ENCODE peak calls at places on chromosomes 4 and X, in nine cellular contexts. L is Panc1, H is nephron progenitor cell, S is WTC11, D is psoas muscle, X is endothelial cell, U is OCI-LY7, J is keratinocyte, Y is GM12864. T is an unnamed sample.

GRCh38 chr4:108651068-108651794 is 832 bp downstream of the OSTC start:
- DNase-seq in J (no peak), X (no peak), H (no peak), U (peak), D (no peak), Y (peak), S (no peak), L (no peak), T (no peak)

GRCh38 chr4:135917016-135917415 is 1615.3 kb downstream of the PCDH18 start:
- DNase-seq in S (no peak), Y (no peak), J (no peak), H (no peak), U (no peak), D (no peak), X (no peak), L (no peak), T (no peak)

GRCh38 chrX:87409113-87409841 is 108.3 kb upstream of the KLHL4 start:
- DNase-seq in L (peak), D (no peak), H (no peak), J (no peak), Y (no peak), U (no peak), S (no peak), X (no peak), T (no peak)

GRCh38 chrX:75603833-75604232 is 81.0 kb upstream of the ZDHHC15 start:
- DNase-seq in X (no peak), J (no peak), H (no peak), U (peak), L (no peak), D (no peak), S (no peak), Y (no peak), T (peak)

GRCh38 chr4:150578745-150579470 is 3.0 kb upstream of the MAB21L2 start:
- DNase-seq in X (peak), L (no peak), U (no peak), J (no peak), Y (no peak), D (no peak), H (peak), S (peak), T (no peak)

GRCh38 chrX:96692454-96692853 is 7.8 kb downstream of the DIAPH2 start:
- DNase-seq in H (no peak), U (no peak), Y (no peak), J (no peak), L (no peak), X (no peak), D (no peak), S (no peak), T (no peak)

GRCh38 chr4:2333916-2334644 is 72.2 kb upstream of the MXD4 start:
- DNase-seq in U (no peak), X (peak), L (no peak), Y (no peak), J (no peak), S (no peak), H (no peak), D (no peak), T (no peak)

GRCh38 chr4:47746122-47746521 is 91.7 kb downstream of the CORIN start:
- DNase-seq in X (no peak), J (no peak), S (no peak), L (no peak), H (no peak), D (no peak), U (no peak), Y (no peak), T (no peak)

GRCh38 chr4:66252291-66252690 is 582.0 kb upstream of the EPHA5 start:
- DNase-seq in L (no peak), U (no peak), S (no peak), D (no peak), X (no peak), J (no peak), Y (no peak), H (no peak), T (no peak)

GRCh38 chr4:14925471-14925870 is 76.8 kb upstream of the CPEB2 start:
- DNase-seq in D (no peak), J (no peak), Y (no peak), S (no peak), X (no peak), L (no peak), H (no peak), U (no peak), T (no peak)

GRCh38 chr4:175787948-175788347 is 24.1 kb downstream of the GPM6A start:
- DNase-seq in H (no peak), S (no peak), Y (no peak), X (no peak), L (no peak), D (no peak), U (no peak), J (no peak), T (no peak)

GRCh38 chrX:132031867-132032266 is 8.8 kb downstream of the STK26 start:
- DNase-seq in U (no peak), L (no peak), J (no peak), H (no peak), X (no peak), Y (no peak), S (no peak), D (no peak), T (no peak)

GRCh38 chr4:79540143-79540542 is 132.1 kb upstream of the GK2 start:
- DNase-seq in X (no peak), D (no peak), Y (no peak), S (no peak), U (no peak), L (no peak), H (no peak), J (no peak), T (no peak)

GRCh38 chr4:185004562-185005208 is 13.6 kb upstream of the HELT start:
- DNase-seq in S (peak), Y (no peak), U (no peak), X (no peak), L (no peak), J (no peak), D (peak), H (peak), T (no peak)

GRCh38 chrX:54785901-54786300 is 12.2 kb downstream of the ITIH6 start:
- DNase-seq in S (peak), X (peak), U (peak), J (no peak), L (no peak), H (no peak), Y (no peak), D (no peak), T (no peak)

GRCh38 chr4:159360549-159360948 is 257.7 kb downstream of the RAPGEF2 start:
- DNase-seq in L (no peak), U (no peak), X (no peak), J (peak), D (no peak), Y (no peak), S (no peak), H (no peak), T (no peak)

GRCh38 chr4:141389649-141390048 is 169.0 kb downstream of the ZNF330 start:
- DNase-seq in H (no peak), L (no peak), U (no peak), D (no peak), J (peak), X (no peak), Y (no peak), S (no peak), T (no peak)

GRCh38 chrX:133475521-133475920 is 60.2 kb upstream of the GPC4 start:
- DNase-seq in U (no peak), H (no peak), X (no peak), D (no peak), L (no peak), S (no peak), J (no peak), Y (no peak), T (no peak)

GRCh38 chrX:121062289-121062688 is 14.9 kb downstream of the GLUD2 start:
- DNase-seq in H (no peak), Y (no peak), J (no peak), X (no peak), L (no peak), D (no peak), S (no peak), U (no peak), T (no peak)

GRCh38 chr4:174437324-174437723 is 85.0 kb downstream of the HPGD start:
- DNase-seq in X (no peak), Y (no peak), L (no peak), H (no peak), U (no peak), D (no peak), J (no peak), S (no peak), T (no peak)

GRCh38 chr4:183505556-183506388 is 914 bp downstream of the ING2 start:
- DNase-seq in Y (peak), S (peak), X (peak), U (peak), J (no peak), H (peak), L (no peak), D (peak), T (peak)

GRCh38 chr4:101282076-101282844 is 65.1 kb downstream of the PPP3CA start:
- DNase-seq in L (no peak), X (no peak), Y (no peak), U (no peak), J (no peak), D (no peak), S (no peak), H (no peak), T (no peak)

GRCh38 chr4:48129307-48130014 is 4.6 kb downstream of the TXK start:
- DNase-seq in D (peak), J (no peak), L (no peak), S (no peak), H (no peak), Y (no peak), U (no peak), X (no peak), T (no peak)

GRCh38 chrX:128816919-128817318 is 706.4 kb downstream of the SMARCA1 start:
- DNase-seq in U (peak), J (no peak), L (no peak), H (peak), X (peak), D (no peak), S (peak), Y (no peak), T (no peak)

GRCh38 chr4:161894493-161895167 is 269.2 kb downstream of the FSTL5 start:
- DNase-seq in H (no peak), L (no peak), S (no peak), D (no peak), U (no peak), X (no peak), Y (no peak), J (peak), T (no peak)

GRCh38 chr4:185542626-185543336 is 7.5 kb upstream of the PDLIM3 start:
- DNase-seq in L (no peak), D (peak), U (no peak), J (no peak), Y (no peak), S (no peak), H (peak), X (no peak), T (no peak)

GRCh38 chr4:72966652-72967051 is 102.9 kb downstream of the COX18 start:
- DNase-seq in D (no peak), X (no peak), U (no peak), J (no peak), H (no peak), S (no peak), L (no peak), Y (no peak), T (no peak)

GRCh38 chr4:78585633-78586032 is 34.1 kb downstream of the ANXA3 start:
- DNase-seq in S (no peak), L (no peak), U (no peak), D (no peak), Y (no peak), H (no peak), X (no peak), J (no peak), T (no peak)

GRCh38 chr4:144645102-144645469 is 870 bp upstream of the HHIP start:
- DNase-seq in D (peak), J (no peak), H (peak), L (no peak), Y (no peak), S (peak), X (no peak), U (no peak), T (no peak)

GRCh38 chrX:42143866-42144592 is 220.7 kb upstream of the CASK start:
- DNase-seq in X (no peak), U (no peak), L (no peak), D (no peak), S (no peak), J (no peak), Y (no peak), H (peak), T (no peak)

GRCh38 chr4:78414116-78414515 is 137.5 kb upstream of the ANXA3 start:
- DNase-seq in L (no peak), J (no peak), H (no peak), U (no peak), X (no peak), Y (no peak), S (no peak), D (no peak), T (no peak)

GRCh38 chrX:119398587-119398973 is 556 bp upstream of the SLC25A43 start:
- DNase-seq in J (no peak), L (no peak), D (no peak), Y (no peak), H (no peak), S (no peak), X (no peak), U (no peak), T (no peak)

GRCh38 chr4:67573193-67573592 is 14.7 kb downstream of the STAP1 start:
- DNase-seq in U (peak), J (no peak), L (no peak), H (no peak), D (no peak), Y (no peak), S (no peak), X (no peak), T (no peak)

GRCh38 chr4:6275351-6275750 is 5.7 kb downstream of the WFS1 start:
- DNase-seq in D (no peak), X (no peak), J (no peak), Y (no peak), H (no peak), S (no peak), U (peak), L (no peak), T (no peak)

GRCh38 chrX:39950035-39950688 is 147.6 kb downstream of the BCOR start:
- DNase-seq in H (no peak), S (no peak), J (no peak), X (no peak), D (no peak), Y (no peak), L (no peak), U (peak), T (no peak)

GRCh38 chr4:112082954-112083586 is 62.2 kb upstream of the FAM241A start:
- DNase-seq in U (no peak), Y (no peak), J (peak), L (peak), D (no peak), S (no peak), H (no peak), X (no peak), T (no peak)

GRCh38 chr4:68700152-68700551 is 29.7 kb upstream of the UGT2B15 start:
- DNase-seq in J (no peak), H (no peak), D (no peak), S (no peak), U (no peak), L (no peak), Y (no peak), X (no peak), T (no peak)

GRCh38 chr4:71487324-71487677 is 148.5 kb downstream of the SLC4A4 start:
- DNase-seq in Y (no peak), S (no peak), H (peak), J (no peak), U (no peak), L (no peak), X (no peak), D (no peak), T (no peak)

GRCh38 chr4:25903905-25904747 is 9.9 kb upstream of the SMIM20 start:
- DNase-seq in Y (no peak), H (no peak), X (no peak), J (no peak), D (no peak), S (no peak), U (peak), L (no peak), T (no peak)

GRCh38 chr4:82864336-82865001 is 26.5 kb downstream of the SEC31A start:
- DNase-seq in L (no peak), J (no peak), S (no peak), H (no peak), U (no peak), X (no peak), D (no peak), Y (no peak), T (no peak)
- TF ChIP-seq CTCF in L (no peak), J (no peak), S (no peak), H (no peak), U (no peak), X (no peak), D (no peak), Y (no peak), T (no peak)

DNA sequence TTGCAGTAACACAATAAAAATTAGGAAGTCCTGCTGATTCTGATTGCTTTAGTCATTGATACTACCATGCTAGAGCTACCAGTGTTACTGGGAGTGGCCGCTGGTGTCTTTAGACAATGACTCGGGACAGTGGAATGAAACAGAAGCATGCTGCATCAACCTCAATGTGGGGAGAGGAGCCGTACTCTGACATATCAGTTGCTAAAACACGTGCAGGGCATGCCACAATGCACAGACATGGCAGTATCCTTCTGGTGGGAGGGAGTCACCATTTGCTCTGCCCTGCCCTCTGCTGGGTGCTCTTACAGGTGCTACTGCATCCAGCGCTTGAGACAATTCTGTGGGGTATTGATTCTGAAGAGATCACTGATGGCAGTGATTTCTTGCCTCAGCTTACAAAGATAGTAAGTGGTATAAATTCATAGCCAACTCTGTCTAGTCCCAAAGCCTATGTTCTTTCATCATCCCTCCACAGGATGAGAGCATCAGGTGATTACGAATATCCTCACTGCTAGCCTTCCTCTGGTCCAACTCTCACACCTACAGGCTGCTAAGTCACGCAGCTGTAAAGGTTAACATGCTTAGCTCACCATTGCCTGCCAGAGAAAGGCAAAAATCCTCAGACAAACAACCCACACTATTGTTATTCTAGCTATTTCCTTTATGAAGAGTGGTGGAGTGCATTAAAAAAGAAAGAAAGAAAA is 43.7 kb downstream of the NSG1 start:
- DNase-seq in X (peak), D (no peak), H (peak), U (peak), J (peak), S (peak), Y (peak), L (peak), T (peak)
- TF ChIP-seq CTCF in X (peak), D (peak), H (peak), U (peak), J (peak), S (peak), Y (peak), L (peak), T (peak)

GRCh38 chr4:69881173-69881773 is 21.3 kb upstream of the SULT1E1 start:
- DNase-seq in J (no peak), Y (peak), X (no peak), L (peak), D (no peak), U (peak), H (peak), S (peak), T (peak)
- TF ChIP-seq CTCF in J (peak), Y (peak), X (peak), L (peak), D (peak), U (peak), H (peak), S (peak), T (peak)

GRCh38 chr4:37891221-37892159 is 606 bp downstream of the TBC1D1 start:
- DNase-seq in H (no peak), U (peak), L (no peak), J (no peak), X (peak), D (peak), S (peak), Y (peak), T (peak)
- TF ChIP-seq CTCF in H (no peak), U (peak), L (no peak), J (no peak), X (no peak), D (no peak), S (no peak), Y (no peak), T (peak)

GRCh38 chr4:172601195-172601594 is 567.4 kb upstream of the GALNT7 start:
- DNase-seq in S (no peak), U (no peak), D (no peak), X (no peak), L (no peak), H (no peak), J (no peak), Y (no peak), T (no peak)

GRCh38 chr4:172599554-172599953 is 569.1 kb upstream of the GALNT7 start:
- DNase-seq in L (no peak), U (no peak), Y (no peak), J (no peak), D (no peak), S (no peak), H (no peak), X (no peak), T (no peak)

DNA sequence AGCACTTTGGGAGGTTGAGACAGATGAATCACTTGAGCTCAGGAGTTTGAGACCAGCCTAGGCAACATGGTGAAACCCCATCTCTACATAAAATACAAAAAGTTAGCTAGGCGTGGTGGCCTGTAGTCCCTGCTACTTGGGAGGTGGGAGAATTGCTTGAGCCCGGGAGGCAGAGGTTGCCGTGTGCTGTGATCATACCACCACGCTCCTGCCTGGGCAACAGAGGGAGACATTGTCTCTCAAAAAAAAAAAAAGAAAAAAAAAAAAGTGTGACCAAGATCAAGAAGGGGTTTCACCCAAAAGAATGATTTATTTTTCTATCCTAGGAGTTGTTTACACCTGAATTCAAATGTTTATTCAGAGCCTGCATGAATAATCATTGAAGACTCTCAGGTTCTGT is 572.4 kb upstream of the GALNT7 start:
- DNase-seq in H (no peak), U (no peak), S (peak), L (no peak), X (no peak), J (no peak), D (no peak), Y (no peak), T (no peak)
- TF ChIP-seq CTCF in H (no peak), U (no peak), S (no peak), L (no peak), X (no peak), J (no peak), D (no peak), Y (no peak), T (no peak)

GRCh38 chr4:158170691-158171455 is 2.0 kb downstream of the GASK1B start:
- DNase-seq in L (no peak), D (peak), H (no peak), X (no peak), Y (no peak), S (peak), J (peak), U (no peak), T (peak)

GRCh38 chr4:158169931-158170690 is 2.7 kb downstream of the GASK1B start:
- DNase-seq in X (no peak), D (no peak), L (no peak), Y (no peak), S (no peak), J (no peak), H (no peak), U (no peak), T (no peak)

GRCh38 chr4:158171456-158171790 is 1.4 kb downstream of the GASK1B start:
- DNase-seq in U (no peak), L (no peak), X (no peak), D (no peak), S (no peak), Y (no peak), J (no peak), H (no peak), T (no peak)

GRCh38 chr4:158172196-158172557 is 648 bp downstream of the GASK1B start:
- DNase-seq in U (no peak), S (no peak), Y (no peak), H (no peak), L (no peak), J (no peak), X (no peak), D (no peak), T (no peak)

DNA sequence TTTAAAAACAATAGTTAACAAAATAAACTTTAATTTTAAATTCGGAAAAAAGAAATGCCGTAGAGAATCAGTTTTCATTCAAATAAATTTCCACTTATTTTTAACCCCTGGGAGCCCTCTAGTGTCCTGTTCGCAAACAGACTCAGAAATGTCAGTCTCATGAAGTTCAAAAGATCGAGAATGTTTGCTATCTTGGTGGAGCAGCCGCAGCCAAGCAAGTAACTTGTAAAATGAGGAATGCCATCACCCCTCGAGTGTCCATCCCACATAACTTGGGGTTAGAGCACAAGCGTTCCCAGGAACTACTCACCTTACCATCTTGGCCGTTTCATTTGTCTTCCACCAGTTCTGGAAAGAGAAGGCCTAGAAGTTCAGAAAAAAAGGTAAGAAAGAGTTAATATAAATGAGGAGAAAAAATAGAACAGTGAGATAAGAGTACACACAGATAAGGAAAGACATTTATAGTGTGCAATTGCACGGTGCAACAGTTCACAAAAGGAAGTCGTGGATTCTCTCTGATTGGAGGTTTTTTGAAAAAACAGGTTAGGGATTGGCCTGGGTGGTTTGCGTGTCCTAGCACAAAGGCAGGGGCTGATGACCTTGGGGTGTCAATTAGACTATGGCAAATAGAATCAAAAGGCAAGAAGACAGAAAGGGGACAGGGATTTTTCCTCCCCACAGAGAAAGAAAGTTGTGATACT is at the start of gene GASK1B:
- DNase-seq in J (no peak), Y (no peak), S (peak), X (peak), L (no peak), U (peak), H (peak), D (no peak), T (peak)
- TF ChIP-seq CTCF in J (peak), Y (peak), S (peak), X (peak), L (peak), U (peak), H (peak), D (peak), T (peak)